ENCODE peak calls at places on chromosomes 2 and 18, in ten cellular contexts. R is amygdala, X is mucosa of descending colon, N is amniotic stem cell, V is AG08395, Y is GM20000, C is upper lobe of right lung, S is midbrain, W is tibial artery, O is iris pigment epithelial cell. T is an unnamed sample.

GRCh38 chr2:170025223-170025622 is 152.7 kb upstream of the MYO3B start:
- DNase-seq in R (no peak), X (no peak), N (no peak), V (no peak), Y (no peak), C (no peak), S (no peak), W (no peak), O (no peak), T (no peak)

GRCh38 chr2:33111002-33111446 is 164.3 kb downstream of the LTBP1 start:
- DNase-seq in R (no peak), X (no peak), N (no peak), V (peak), Y (no peak), C (no peak), S (no peak), W (no peak), O (peak), T (no peak)

GRCh38 chr2:72793798-72794447 is 31.9 kb downstream of the EXOC6B start:
- DNase-seq in R (no peak), X (no peak), N (no peak), V (peak), Y (no peak), C (no peak), S (no peak), W (no peak), O (peak), T (no peak)

GRCh38 chr2:226551522-226552250 is 247.9 kb downstream of the IRS1 start:
- DNase-seq in R (no peak), X (no peak), N (no peak), V (no peak), Y (no peak), C (no peak), S (no peak), W (no peak), O (no peak), T (no peak)

GRCh38 chr2:160606336-160606735 is 112.7 kb upstream of the RBMS1 start:
- DNase-seq in R (no peak), X (no peak), N (no peak), V (no peak), Y (no peak), C (no peak), S (no peak), W (no peak), O (peak), T (no peak)

GRCh38 chr2:57701391-57701791 is 345.2 kb upstream of the VRK2 start:
- DNase-seq in R (no peak), X (no peak), N (no peak), V (peak), Y (no peak), C (no peak), S (no peak), W (no peak), O (peak), T (no peak)

GRCh38 chr2:68330691-68331090 is 10.9 kb upstream of the CNRIP1 start:
- DNase-seq in R (no peak), X (no peak), N (no peak), V (no peak), Y (no peak), C (no peak), S (no peak), W (no peak), O (peak), T (no peak)

GRCh38 chr2:53818854-53819435 is 32.1 kb downstream of the ERLEC1 start:
- DNase-seq in R (no peak), X (no peak), N (no peak), V (no peak), Y (no peak), C (no peak), S (no peak), W (no peak), O (no peak), T (no peak)

GRCh38 chr2:88097192-88097591 is 29.6 kb downstream of the SMYD1 start:
- DNase-seq in R (no peak), X (no peak), N (no peak), V (no peak), Y (no peak), C (no peak), S (no peak), W (no peak), O (no peak), T (no peak)

GRCh38 chr2:74975016-74975415 is 16.6 kb downstream of the POLE4 start:
- DNase-seq in R (no peak), X (no peak), N (no peak), V (no peak), Y (no peak), C (no peak), S (no peak), W (no peak), O (peak), T (no peak)

GRCh38 chr2:88212251-88212790 is 42.2 kb downstream of the THNSL2 start:
- DNase-seq in R (no peak), X (no peak), N (no peak), V (peak), Y (no peak), C (no peak), S (no peak), W (no peak), O (peak), T (peak)

GRCh38 chr2:110679337-110679707 is 1.5 kb upstream of the BUB1 start:
- DNase-seq in R (no peak), X (peak), N (no peak), V (no peak), Y (no peak), C (peak), S (no peak), W (peak), O (no peak), T (no peak)

GRCh38 chr2:215613265-215613664 is 177.4 kb upstream of the FN1 start:
- DNase-seq in R (no peak), X (no peak), N (no peak), V (no peak), Y (no peak), C (no peak), S (no peak), W (no peak), O (peak), T (no peak)

GRCh38 chr2:3480352-3481010 is 38.9 kb downstream of the ADI1 start:
- DNase-seq in R (no peak), X (peak), N (no peak), V (no peak), Y (no peak), C (no peak), S (no peak), W (no peak), O (no peak), T (no peak)

GRCh38 chr18:48866856-48867255 is 83.9 kb downstream of the SMAD7 start:
- DNase-seq in R (no peak), X (no peak), N (no peak), V (no peak), Y (no peak), C (no peak), S (no peak), W (no peak), O (no peak), T (no peak)

GRCh38 chr2:107281637-107282036 is 395.7 kb upstream of the ST6GAL2 start:
- DNase-seq in R (no peak), X (no peak), N (no peak), V (no peak), Y (no peak), C (no peak), S (no peak), W (no peak), O (no peak), T (no peak)

GRCh38 chr2:237132799-237133198 is 47.1 kb downstream of the COPS8 start:
- DNase-seq in R (no peak), X (no peak), N (no peak), V (no peak), Y (peak), C (no peak), S (no peak), W (no peak), O (no peak), T (peak)

GRCh38 chr18:63084220-63084619 is 235.3 kb downstream of the BCL2 start:
- DNase-seq in R (no peak), X (no peak), N (no peak), V (no peak), Y (no peak), C (no peak), S (no peak), W (no peak), O (no peak), T (no peak)

GRCh38 chr2:201656740-201657139 is 13.4 kb upstream of the TMEM237 start:
- DNase-seq in R (no peak), X (no peak), N (no peak), V (no peak), Y (no peak), C (no peak), S (no peak), W (no peak), O (no peak), T (no peak)

GRCh38 chr2:189899101-189899500 is 114.9 kb downstream of the PMS1 start:
- DNase-seq in R (no peak), X (no peak), N (no peak), V (peak), Y (no peak), C (no peak), S (no peak), W (no peak), O (peak), T (no peak)

GRCh38 chr2:217349251-217349650 is 489.4 kb upstream of the TNP1 start:
- DNase-seq in R (no peak), X (no peak), N (no peak), V (no peak), Y (no peak), C (no peak), S (no peak), W (no peak), O (no peak), T (no peak)

GRCh38 chr2:146874260-146874658 is 970.6 kb upstream of the ACVR2A start:
- DNase-seq in R (no peak), X (no peak), N (no peak), V (peak), Y (no peak), C (no peak), S (no peak), W (peak), O (peak), T (peak)

GRCh38 chr2:82258151-82258550 is 1953.6 kb upstream of the LRRTM1 start:
- DNase-seq in R (no peak), X (no peak), N (no peak), V (no peak), Y (no peak), C (no peak), S (no peak), W (no peak), O (no peak), T (no peak)

GRCh38 chr2:50754514-50754913 is 277.4 kb downstream of the NRXN1 start:
- DNase-seq in R (no peak), X (no peak), N (no peak), V (no peak), Y (no peak), C (no peak), S (no peak), W (no peak), O (no peak), T (no peak)

GRCh38 chr2:52960891-52961290 is 806.7 kb upstream of the CHAC2 start:
- DNase-seq in R (no peak), X (no peak), N (no peak), V (no peak), Y (no peak), C (no peak), S (no peak), W (no peak), O (no peak), T (no peak)

GRCh38 chr18:57797209-57797651 is 5.9 kb downstream of the ATP8B1 start:
- DNase-seq in R (no peak), X (peak), N (no peak), V (no peak), Y (no peak), C (no peak), S (no peak), W (no peak), O (no peak), T (no peak)

GRCh38 chr2:220935789-220936321 is 636.2 kb downstream of the EPHA4 start:
- DNase-seq in R (no peak), X (no peak), N (no peak), V (no peak), Y (no peak), C (no peak), S (no peak), W (no peak), O (no peak), T (no peak)

GRCh38 chr18:53319628-53320027 is 904.8 kb downstream of the MBD2 start:
- DNase-seq in R (no peak), X (no peak), N (no peak), V (no peak), Y (no peak), C (no peak), S (no peak), W (no peak), O (no peak), T (no peak)

GRCh38 chr2:28608061-28608828 is 112.4 kb downstream of the PLB1 start:
- DNase-seq in R (no peak), X (no peak), N (no peak), V (no peak), Y (no peak), C (no peak), S (no peak), W (no peak), O (no peak), T (no peak)

GRCh38 chr2:45845058-45845457 is 193.6 kb downstream of the PRKCE start:
- DNase-seq in R (no peak), X (no peak), N (no peak), V (no peak), Y (no peak), C (no peak), S (no peak), W (no peak), O (peak), T (no peak)

GRCh38 chr18:29271496-29271895 is 1094.6 kb upstream of the CDH2 start:
- DNase-seq in R (no peak), X (no peak), N (no peak), V (no peak), Y (no peak), C (no peak), S (no peak), W (no peak), O (peak), T (no peak)

GRCh38 chr2:205764502-205764815 is 82.2 kb downstream of the NRP2 start:
- DNase-seq in R (no peak), X (no peak), N (no peak), V (no peak), Y (no peak), C (no peak), S (no peak), W (no peak), O (no peak), T (no peak)

GRCh38 chr18:50654658-50655550 is 95.0 kb downstream of the MAPK4 start:
- DNase-seq in R (no peak), X (no peak), N (no peak), V (no peak), Y (no peak), C (no peak), S (peak), W (no peak), O (no peak), T (no peak)

GRCh38 chr2:56199492-56199891 is 15.7 kb downstream of the CCDC85A start:
- DNase-seq in R (no peak), X (no peak), N (peak), V (peak), Y (no peak), C (no peak), S (no peak), W (no peak), O (peak), T (no peak)

GRCh38 chr2:109339519-109339991 is 210.6 kb downstream of the SH3RF3 start:
- DNase-seq in R (no peak), X (no peak), N (peak), V (peak), Y (no peak), C (peak), S (no peak), W (no peak), O (peak), T (no peak)

GRCh38 chr2:149991576-149991975 is 404.0 kb upstream of the MMADHC start:
- DNase-seq in R (no peak), X (no peak), N (no peak), V (no peak), Y (no peak), C (no peak), S (no peak), W (no peak), O (peak), T (no peak)

GRCh38 chr2:215567504-215567903 is 131.6 kb upstream of the FN1 start:
- DNase-seq in R (no peak), X (no peak), N (no peak), V (no peak), Y (peak), C (no peak), S (no peak), W (no peak), O (no peak), T (no peak)

T was measured in HCT116.